ENCODE peak calls at places on chromosome 9, in eight cellular contexts. G is GM20000, P is choroid plexus epithelial cell, D is ovary, L is body of pancreas, X is neural crest cell, W is WERI-Rb-1, J is lung. R is an unnamed sample.

GRCh38 chr9:108921200-108921599 is 12.7 kb downstream of the ELP1 start:
- DNase-seq in P (no peak), D (no peak), W (no peak), X (no peak), G (no peak), J (no peak), L (no peak), R (no peak)

GRCh38 chr9:21395778-21396717 is 10.8 kb upstream of the IFNA2 start:
- DNase-seq in L (peak), W (peak), G (peak), J (no peak), X (peak), D (peak), P (peak), R (peak)

GRCh38 chr9:124602632-124603031 is 95.4 kb upstream of the NR5A1 start:
- DNase-seq in P (no peak), J (no peak), G (no peak), W (no peak), X (no peak), L (no peak), D (no peak), R (no peak)

GRCh38 chr9:68844623-68845612 is 139.9 kb downstream of the PIP5K1B start:
- DNase-seq in X (peak), P (peak), W (peak), G (peak), J (no peak), L (peak), D (no peak), R (peak)

GRCh38 chr9:117437283-117437682 is 22.4 kb upstream of the ASTN2 start:
- DNase-seq in X (no peak), G (no peak), W (no peak), J (no peak), L (no peak), P (no peak), D (no peak), R (no peak)

GRCh38 chr9:135328485-135329417 is 150.8 kb upstream of the PPP1R26 start:
- DNase-seq in P (no peak), L (no peak), X (peak), D (no peak), J (no peak), G (no peak), W (no peak), R (peak)

GRCh38 chr9:112761912-112762651 is 11.5 kb downstream of the SNX30 start:
- DNase-seq in P (no peak), G (no peak), W (peak), L (no peak), D (no peak), X (no peak), J (no peak), R (no peak)

GRCh38 chr9:134807726-134808125 is 72.9 kb upstream of the FCN2 start:
- DNase-seq in D (no peak), W (no peak), J (no peak), L (no peak), X (no peak), P (peak), G (no peak), R (no peak)

GRCh38 chr9:93656426-93657222 is 80.2 kb downstream of the PHF2 start:
- DNase-seq in D (no peak), X (no peak), G (no peak), W (peak), J (no peak), P (no peak), L (no peak), R (no peak)

GRCh38 chr9:93668261-93668871 is 92.0 kb downstream of the PHF2 start:
- DNase-seq in J (no peak), W (peak), X (no peak), D (peak), P (no peak), L (peak), G (no peak), R (no peak)

GRCh38 chr9:94014066-94014654 is 59.0 kb upstream of the BARX1 start:
- DNase-seq in P (peak), J (no peak), D (no peak), G (peak), W (no peak), L (no peak), X (no peak), R (peak)

GRCh38 chr9:36832232-36832795 is 201.8 kb downstream of the PAX5 start:
- DNase-seq in J (no peak), X (no peak), L (no peak), D (no peak), G (no peak), P (no peak), W (no peak), R (no peak)

GRCh38 chr9:88738708-88739107 is 203.7 kb downstream of the NXNL2 start:
- DNase-seq in W (no peak), D (no peak), P (peak), J (no peak), X (no peak), L (no peak), G (no peak), R (no peak)

GRCh38 chr9:95507456-95508241 is 9.1 kb downstream of the PTCH1 start:
- DNase-seq in W (peak), G (peak), J (peak), L (peak), P (peak), X (peak), D (peak), R (peak)

GRCh38 chr9:1427856-1428255 is 377.7 kb downstream of the DMRT2 start:
- DNase-seq in J (no peak), W (no peak), L (no peak), G (no peak), X (no peak), D (no peak), P (no peak), R (no peak)

GRCh38 chr9:1434082-1434481 is 383.9 kb downstream of the DMRT2 start:
- DNase-seq in D (no peak), J (no peak), X (no peak), P (peak), W (no peak), L (no peak), G (no peak), R (no peak)

DNA sequence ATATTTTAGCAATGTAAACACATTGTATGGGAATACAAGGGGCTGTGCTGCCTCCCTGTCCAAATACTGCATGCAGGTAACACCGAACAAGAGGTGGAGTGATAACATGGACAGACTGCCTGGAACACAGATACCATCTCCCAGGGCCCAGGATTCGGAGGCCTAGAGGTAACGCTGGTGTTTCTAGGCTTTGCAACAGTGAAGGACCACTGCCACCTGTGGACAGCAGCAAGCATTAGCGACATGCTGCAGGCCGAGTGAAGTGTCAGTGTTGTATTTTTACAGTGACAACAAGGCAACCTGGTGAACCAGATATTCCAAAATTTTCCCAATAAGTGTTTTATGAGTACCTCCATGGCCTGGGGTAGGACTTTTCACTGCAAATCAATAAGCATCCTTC is 379.2 kb downstream of the DMRT2 start:
- DNase-seq in W (peak), J (no peak), X (no peak), L (peak), G (no peak), D (no peak), P (peak), R (no peak)
- TF ChIP-seq CTCF in W (peak), J (no peak), X (peak), L (peak), G (no peak), D (no peak), P (peak), R (peak)

DNA sequence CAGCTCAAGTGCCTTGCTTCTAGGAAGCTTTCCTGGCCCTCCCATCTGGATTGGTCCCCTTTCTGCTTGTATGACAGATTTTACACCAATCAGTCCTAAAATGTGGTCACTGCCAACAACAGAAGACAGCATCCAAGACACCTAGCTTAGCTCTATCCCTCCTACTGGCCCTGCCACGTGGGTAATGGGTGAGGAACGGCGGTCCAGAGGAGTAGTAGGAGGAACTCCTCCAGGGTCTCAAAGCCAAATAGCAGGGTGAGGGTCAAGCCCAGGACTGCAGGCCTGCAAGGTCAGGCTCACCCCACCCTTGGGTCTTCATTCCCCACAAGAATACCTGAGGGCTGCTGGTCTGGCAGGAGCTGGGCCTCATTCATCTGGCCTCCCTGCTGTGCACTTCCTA is 56.7 kb upstream of the SLC25A51 start:
- DNase-seq in L (no peak), P (no peak), G (no peak), X (no peak), J (no peak), W (no peak), D (no peak), R (no peak)
- TF ChIP-seq CTCF in L (no peak), P (no peak), G (no peak), X (no peak), J (no peak), W (no peak), D (no peak), R (no peak)

GRCh38 chr9:120877276-120878034 is 467 bp upstream of the PHF19 start:
- DNase-seq in L (peak), W (peak), D (peak), J (no peak), P (peak), X (peak), G (peak), R (peak)
- TF ChIP-seq CTCF in L (no peak), W (peak), D (no peak), J (no peak), P (no peak), X (no peak), G (peak), R (peak)

GRCh38 chr9:24614070-24614469 is 68.4 kb upstream of the IZUMO3 start:
- DNase-seq in J (no peak), G (no peak), D (no peak), L (no peak), W (no peak), X (no peak), P (no peak), R (no peak)

GRCh38 chr9:24616858-24617257 is 71.2 kb upstream of the IZUMO3 start:
- DNase-seq in G (no peak), J (no peak), D (no peak), P (no peak), W (peak), L (no peak), X (no peak), R (no peak)
- TF ChIP-seq CTCF in G (no peak), J (no peak), D (no peak), P (no peak), W (no peak), L (no peak), X (no peak), R (no peak)

DNA sequence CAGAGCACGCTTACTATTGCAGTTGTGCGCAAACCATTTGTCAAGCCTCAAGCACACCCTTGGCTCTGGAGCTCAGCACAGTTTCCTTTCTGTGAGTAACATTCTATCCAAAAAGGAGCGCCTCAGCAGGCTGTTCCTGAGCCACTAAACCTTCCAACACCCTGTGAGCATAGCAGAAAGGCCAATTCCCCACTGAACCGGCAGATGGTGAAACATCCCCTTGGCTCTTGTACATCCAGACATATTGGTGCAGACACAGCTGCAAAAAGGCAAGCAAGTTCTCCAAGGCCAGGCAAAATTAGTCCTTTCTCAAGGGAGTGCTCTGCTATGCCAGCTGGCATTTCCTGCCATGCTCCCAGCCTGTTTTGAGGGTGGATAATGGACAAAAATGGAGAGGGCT is 44.1 kb upstream of the CEMIP2 start:
- DNase-seq in X (no peak), D (no peak), J (no peak), P (peak), L (peak), W (no peak), G (no peak), R (no peak)
- TF ChIP-seq CTCF in X (no peak), D (no peak), J (no peak), P (peak), L (no peak), W (peak), G (no peak), R (no peak)

GRCh38 chr9:16247188-16247875 is 623.1 kb downstream of the BNC2 start:
- DNase-seq in L (no peak), D (no peak), X (no peak), W (no peak), J (no peak), G (no peak), P (no peak), R (no peak)

GRCh38 chr9:16246785-16247184 is 623.7 kb downstream of the BNC2 start:
- DNase-seq in G (no peak), D (no peak), L (no peak), W (no peak), J (no peak), P (no peak), X (no peak), R (no peak)

GRCh38 chr9:16245756-16246440 is 624.6 kb downstream of the BNC2 start:
- DNase-seq in W (no peak), G (no peak), J (no peak), X (no peak), L (no peak), P (peak), D (no peak), R (no peak)

GRCh38 chr9:16241231-16241630 is 629.2 kb downstream of the BNC2 start:
- DNase-seq in J (no peak), D (no peak), W (no peak), L (no peak), P (peak), G (no peak), X (no peak), R (no peak)

GRCh38 chr9:16243798-16244197 is 626.7 kb downstream of the BNC2 start:
- DNase-seq in P (no peak), J (no peak), G (no peak), X (peak), W (no peak), D (no peak), L (no peak), R (no peak)
- TF ChIP-seq CTCF in P (no peak), J (no peak), G (no peak), X (no peak), W (no peak), D (no peak), L (no peak), R (no peak)

R was measured in GM13976.